ENCODE peak calls at places on chromosomes 5 and 9, in ten cellular contexts. Y, C, O, Z, E, U, B, I, F and A are unnamed samples.

GRCh38 chr5:170159101-170159698 is 53.5 kb downstream of the FOXI1 start:
- DNase-seq in U (peak; percentile 94), E (no peak), Y (no peak), O (no peak), Z (no peak), C (peak; percentile 88), F (peak; percentile 62), I (no peak), B (no peak), A (no peak)

GRCh38 chr5:181220178-181220515 is 2.9 kb upstream of the TRIM41 start:
- DNase-seq in E (no peak), Y (no peak), B (no peak), I (no peak), F (no peak), O (no peak), Z (no peak), U (no peak), C (no peak), A (no peak)

GRCh38 chr9:109447329-109448076 is 50.6 kb downstream of the PTPN3 start:
- DNase-seq in I (no peak), B (no peak), U (no peak), Y (no peak), E (no peak), O (no peak), Z (no peak), F (no peak), C (no peak), A (no peak)

GRCh38 chr9:113892861-113893491 is 16.9 kb downstream of the ZNF618 start:
- DNase-seq in I (no peak), U (no peak), O (no peak), F (no peak), B (no peak), C (no peak), Y (no peak), Z (no peak), E (no peak), A (no peak)

GRCh38 chr9:88041447-88041846 is 67.1 kb upstream of the CDK20 start:
- DNase-seq in C (peak; percentile 37), B (no peak), I (no peak), Z (no peak), O (no peak), F (no peak), E (no peak), U (no peak), Y (no peak), A (no peak)

GRCh38 chr9:21688108-21689102 is 114.0 kb upstream of the MTAP start:
- DNase-seq in U (peak; percentile 71), I (peak; percentile 42), O (no peak), C (peak; percentile 93), Z (no peak), E (no peak), B (no peak), Y (no peak), F (peak; percentile 70), A (no peak)

GRCh38 chr9:136403538-136403914 is 3.6 kb upstream of the SNAPC4 start:
- DNase-seq in B (no peak), I (no peak), F (no peak), E (no peak), O (no peak), Z (peak; percentile 70), U (no peak), Y (no peak), C (no peak), A (no peak)

GRCh38 chr5:10652151-10652550 is 88.3 kb downstream of the ANKRD33B start:
- DNase-seq in Y (no peak), C (peak; percentile 26), O (no peak), F (no peak), I (no peak), U (peak; percentile 62), Z (no peak), B (no peak), E (no peak), A (no peak)

GRCh38 chr9:38671748-38672147 is 48.2 kb downstream of the FAM240B start:
- DNase-seq in C (no peak), O (no peak), E (no peak), B (no peak), Z (no peak), Y (no peak), F (no peak), I (no peak), U (no peak), A (no peak)

GRCh38 chr5:176697267-176697928 is 50.1 kb downstream of the TSPAN17 start:
- DNase-seq in I (no peak), F (no peak), B (no peak), E (no peak), C (no peak), Z (no peak), Y (no peak), O (no peak), U (no peak), A (no peak)

GRCh38 chr9:84991506-84991855 is 322.0 kb downstream of the NTRK2 start:
- DNase-seq in I (peak; percentile 32), C (no peak), Y (no peak), B (no peak), U (no peak), O (no peak), Z (no peak), E (no peak), F (no peak), A (no peak)

GRCh38 chr5:143114481-143114880 is 289.0 kb downstream of the NR3C1 start:
- DNase-seq in Y (no peak), B (no peak), O (no peak), I (no peak), F (no peak), E (no peak), Z (no peak), U (no peak), C (no peak), A (no peak)

GRCh38 chr9:83062653-83063527 is at the start of gene RASEF:
- DNase-seq in O (no peak), C (peak; percentile 49), I (no peak), B (peak; percentile 74), Y (peak; percentile 50), F (no peak), E (peak; percentile 31), Z (no peak), U (peak; percentile 63), A (peak; percentile 51)

GRCh38 chr5:169648725-169649124 is 11.7 kb downstream of the DOCK2 start:
- DNase-seq in Z (no peak), Y (no peak), U (peak; percentile 88), B (no peak), O (no peak), F (no peak), E (no peak), I (no peak), C (peak; percentile 67), A (no peak)

GRCh38 chr5:10745133-10745532 is 15.9 kb downstream of the DAP start:
- DNase-seq in U (peak; percentile 36), O (no peak), B (no peak), Z (no peak), C (peak; percentile 24), Y (no peak), F (no peak), I (no peak), E (no peak), A (no peak)

GRCh38 chr9:137487454-137488329 is 28.6 kb upstream of the NSMF start:
- DNase-seq in B (peak; percentile 64), Z (no peak), Y (no peak), I (no peak), O (no peak), C (no peak), U (no peak), F (no peak), E (no peak), A (no peak)

GRCh38 chr5:10655041-10655685 is 91.3 kb downstream of the ANKRD33B start:
- DNase-seq in B (no peak), E (no peak), U (no peak), F (no peak), O (no peak), I (no peak), Y (no peak), Z (no peak), C (no peak), A (no peak)

GRCh38 chr5:38263983-38264382 is 5.6 kb downstream of the EGFLAM start:
- DNase-seq in Y (peak; percentile 13), C (no peak), O (no peak), I (no peak), U (no peak), Z (no peak), F (no peak), B (no peak), E (no peak), A (no peak)

GRCh38 chr9:86575137-86575536 is 220.9 kb upstream of the TUT7 start:
- DNase-seq in E (no peak), U (no peak), F (no peak), Y (no peak), O (no peak), C (no peak), B (no peak), I (no peak), Z (no peak), A (no peak)

GRCh38 chr5:129996896-129997295 is 92.6 kb downstream of the CHSY3 start:
- DNase-seq in Y (no peak), E (no peak), Z (no peak), C (no peak), B (no peak), U (no peak), O (no peak), F (peak; percentile 38), I (no peak), A (no peak)

GRCh38 chr5:172420215-172420934 is 34.0 kb downstream of the SH3PXD2B start:
- DNase-seq in Z (no peak), C (peak; percentile 82), U (peak; percentile 88), Y (peak; percentile 96), E (no peak), I (peak; percentile 74), F (peak; percentile 95), O (peak; percentile 95), B (no peak), A (no peak)

GRCh38 chr5:138316355-138316754 is 15.2 kb downstream of the CDC25C start:
- DNase-seq in B (no peak), Y (no peak), U (no peak), O (no peak), F (no peak), I (no peak), Z (no peak), C (no peak), E (no peak), A (no peak)

GRCh38 chr9:116717150-116717549 is 30.0 kb downstream of the TRIM32 start:
- DNase-seq in Z (no peak), C (no peak), O (no peak), Y (no peak), I (no peak), B (no peak), E (no peak), U (no peak), F (no peak), A (no peak)

GRCh38 chr9:71895122-71895521 is 15.9 kb downstream of the ABHD17B start:
- DNase-seq in U (no peak), E (no peak), Y (no peak), I (no peak), F (no peak), O (no peak), C (no peak), B (no peak), Z (no peak), A (no peak)

GRCh38 chr5:62640437-62640836 is 61.8 kb downstream of the LRRC70 start:
- DNase-seq in F (no peak), I (no peak), B (no peak), C (no peak), Z (no peak), Y (no peak), U (no peak), E (no peak), O (no peak), A (no peak)

GRCh38 chr5:172086312-172086975 is 80.0 kb upstream of the FBXW11 start:
- DNase-seq in B (no peak), F (no peak), I (no peak), Z (no peak), C (no peak), Y (no peak), O (no peak), U (no peak), E (no peak), A (no peak)

GRCh38 chr9:110255417-110256141 is 728 bp downstream of the TXN start:
- DNase-seq in O (peak; percentile 27), C (peak; percentile 86), I (peak; percentile 28), U (peak; percentile 71), F (no peak), E (peak; percentile 23), B (peak; percentile 44), Y (peak; percentile 24), Z (no peak), A (no peak)

GRCh38 chr9:88829276-88829675 is 162.0 kb upstream of the S1PR3 start:
- DNase-seq in O (no peak), Z (no peak), I (no peak), C (peak; percentile 28), U (no peak), Y (no peak), B (no peak), E (no peak), F (no peak), A (no peak)